ENCODE peak calls at places on chromosomes 6 and 20, in ten cellular contexts. One of them, this sample, is unnamed.

GRCh38 chr6:127484207-127484858 is 25.1 kb upstream of the KIAA0408 start:
- DNase-seq in CD8-positive, alpha-beta T cell: no peak
- DNase-seq in neural progenitor cell: no peak
- DNase-seq in lower lobe of right lung: no peak
- DNase-seq in pancreas: no peak
- DNase-seq in endodermal cell: no peak
- DNase-seq in PC-3: peak; percentile 75
- DNase-seq in K562: no peak
- DNase-seq in Peyer's patch: no peak
- DNase-seq in heart left ventricle: no peak
- DNase-seq in this sample: peak; percentile 36

GRCh38 chr20:43124261-43124660 is 65.4 kb downstream of the PTPRT start:
- DNase-seq in PC-3: no peak
- DNase-seq in endodermal cell: no peak
- DNase-seq in heart left ventricle: no peak
- DNase-seq in lower lobe of right lung: no peak
- DNase-seq in neural progenitor cell: no peak
- DNase-seq in CD8-positive, alpha-beta T cell: no peak
- DNase-seq in Peyer's patch: no peak
- DNase-seq in K562: no peak
- DNase-seq in pancreas: no peak
- DNase-seq in this sample: no peak

GRCh38 chr6:37485259-37485658 is 14.4 kb downstream of the CCDC167 start:
- DNase-seq in neural progenitor cell: peak; percentile 51
- DNase-seq in lower lobe of right lung: no peak
- DNase-seq in heart left ventricle: no peak
- DNase-seq in Peyer's patch: no peak
- DNase-seq in PC-3: no peak
- DNase-seq in pancreas: no peak
- DNase-seq in K562: peak; percentile 64
- DNase-seq in CD8-positive, alpha-beta T cell: no peak
- DNase-seq in endodermal cell: peak; percentile 75
- DNase-seq in this sample: no peak

GRCh38 chr6:38212579-38212978 is 393.1 kb downstream of the ZFAND3 start:
- DNase-seq in pancreas: no peak
- DNase-seq in PC-3: no peak
- DNase-seq in neural progenitor cell: peak; percentile 47
- DNase-seq in endodermal cell: peak; percentile 57
- DNase-seq in K562: no peak
- DNase-seq in lower lobe of right lung: no peak
- DNase-seq in heart left ventricle: no peak
- DNase-seq in Peyer's patch: no peak
- DNase-seq in CD8-positive, alpha-beta T cell: no peak
- DNase-seq in this sample: no peak

GRCh38 chr6:134247271-134247833 is 70.6 kb downstream of the SGK1 start:
- DNase-seq in endodermal cell: no peak
- DNase-seq in PC-3: no peak
- DNase-seq in heart left ventricle: no peak
- DNase-seq in lower lobe of right lung: no peak
- DNase-seq in K562: no peak
- DNase-seq in CD8-positive, alpha-beta T cell: peak; percentile 66
- DNase-seq in pancreas: no peak
- DNase-seq in neural progenitor cell: no peak
- DNase-seq in Peyer's patch: no peak
- DNase-seq in this sample: peak; percentile 94

GRCh38 chr6:28353981-28354676 is 4.4 kb downstream of the ZKSCAN3 start:
- DNase-seq in K562: peak; percentile 47
- DNase-seq in PC-3: peak; percentile 95
- DNase-seq in pancreas: peak; percentile 81
- DNase-seq in heart left ventricle: peak; percentile 67
- DNase-seq in Peyer's patch: peak; percentile 46
- DNase-seq in lower lobe of right lung: peak; percentile 77
- DNase-seq in neural progenitor cell: no peak
- DNase-seq in endodermal cell: no peak
- DNase-seq in CD8-positive, alpha-beta T cell: no peak
- DNase-seq in this sample: no peak

GRCh38 chr6:30100585-30101422 is 12.1 kb downstream of the TRIM31 start:
- DNase-seq in pancreas: peak; percentile 72
- DNase-seq in heart left ventricle: peak; percentile 70
- DNase-seq in PC-3: peak; percentile 75
- DNase-seq in CD8-positive, alpha-beta T cell: peak; percentile 20
- DNase-seq in neural progenitor cell: peak; percentile 54
- DNase-seq in Peyer's patch: peak; percentile 88
- DNase-seq in K562: peak; percentile 57
- DNase-seq in lower lobe of right lung: peak; percentile 75
- DNase-seq in endodermal cell: peak; percentile 77
- DNase-seq in this sample: peak; percentile 10

GRCh38 chr20:21234816-21235215 is 68.3 kb upstream of the XRN2 start:
- DNase-seq in neural progenitor cell: peak; percentile 74
- DNase-seq in PC-3: no peak
- DNase-seq in Peyer's patch: no peak
- DNase-seq in pancreas: no peak
- DNase-seq in endodermal cell: no peak
- DNase-seq in CD8-positive, alpha-beta T cell: no peak
- DNase-seq in K562: no peak
- DNase-seq in lower lobe of right lung: no peak
- DNase-seq in heart left ventricle: no peak
- DNase-seq in this sample: no peak

GRCh38 chr6:62803094-62803493 is 408.2 kb upstream of the FKBP1C start:
- DNase-seq in CD8-positive, alpha-beta T cell: no peak
- DNase-seq in heart left ventricle: no peak
- DNase-seq in neural progenitor cell: no peak
- DNase-seq in lower lobe of right lung: no peak
- DNase-seq in pancreas: no peak
- DNase-seq in PC-3: no peak
- DNase-seq in endodermal cell: peak; percentile 87
- DNase-seq in Peyer's patch: no peak
- DNase-seq in K562: no peak
- DNase-seq in this sample: no peak

GRCh38 chr6:135577059-135577538 is 79.6 kb upstream of the AHI1 start:
- DNase-seq in K562: no peak
- DNase-seq in pancreas: no peak
- DNase-seq in Peyer's patch: no peak
- DNase-seq in lower lobe of right lung: no peak
- DNase-seq in PC-3: no peak
- DNase-seq in CD8-positive, alpha-beta T cell: no peak
- DNase-seq in heart left ventricle: no peak
- DNase-seq in endodermal cell: no peak
- DNase-seq in neural progenitor cell: peak; percentile 12
- DNase-seq in this sample: no peak

GRCh38 chr20:62752671-62753501 is 43.4 kb upstream of the MRGBP start:
- DNase-seq in K562: no peak
- DNase-seq in heart left ventricle: peak; percentile 46
- DNase-seq in neural progenitor cell: no peak
- DNase-seq in Peyer's patch: no peak
- DNase-seq in PC-3: no peak
- DNase-seq in CD8-positive, alpha-beta T cell: no peak
- DNase-seq in lower lobe of right lung: peak; percentile 38
- DNase-seq in endodermal cell: no peak
- DNase-seq in pancreas: peak; percentile 17
- DNase-seq in this sample: no peak

GRCh38 chr20:62755817-62756724 is 40.2 kb upstream of the MRGBP start:
- DNase-seq in pancreas: peak; percentile 29
- DNase-seq in heart left ventricle: peak; percentile 41
- DNase-seq in neural progenitor cell: no peak
- DNase-seq in K562: no peak
- DNase-seq in Peyer's patch: no peak
- DNase-seq in lower lobe of right lung: peak; percentile 26
- DNase-seq in PC-3: no peak
- DNase-seq in CD8-positive, alpha-beta T cell: no peak
- DNase-seq in endodermal cell: no peak
- DNase-seq in this sample: no peak

GRCh38 chr6:5681480-5681879 is 325.2 kb downstream of the NRN1 start:
- DNase-seq in PC-3: no peak
- DNase-seq in endodermal cell: no peak
- DNase-seq in Peyer's patch: no peak
- DNase-seq in CD8-positive, alpha-beta T cell: no peak
- DNase-seq in K562: no peak
- DNase-seq in lower lobe of right lung: no peak
- DNase-seq in neural progenitor cell: no peak
- DNase-seq in pancreas: no peak
- DNase-seq in heart left ventricle: no peak
- DNase-seq in this sample: no peak

DNA sequence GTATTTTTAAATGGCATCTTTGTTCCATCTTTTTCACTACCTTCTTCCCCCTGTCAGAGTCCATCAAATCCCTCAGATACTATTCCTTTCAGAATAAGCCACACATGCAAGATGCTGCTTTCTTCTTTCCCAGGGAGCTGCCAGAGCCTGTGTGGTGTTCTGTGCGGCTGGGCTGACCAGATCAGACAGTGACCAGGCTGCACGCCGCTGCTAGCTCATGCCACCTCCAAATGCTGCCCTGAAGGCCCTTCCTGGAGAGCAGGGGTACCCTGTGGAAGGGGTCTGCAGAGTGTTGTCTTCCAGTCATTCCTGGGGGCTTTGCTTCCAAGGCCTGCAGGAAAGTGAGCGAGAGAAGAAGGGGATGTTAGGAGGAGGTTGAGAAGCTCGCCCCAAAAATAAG is 179.1 kb upstream of the SUPT3H start:
- DNase-seq in endodermal cell: no peak
- DNase-seq in lower lobe of right lung: no peak
- DNase-seq in PC-3: no peak
- DNase-seq in Peyer's patch: no peak
- DNase-seq in heart left ventricle: no peak
- DNase-seq in CD8-positive, alpha-beta T cell: no peak
- DNase-seq in neural progenitor cell: no peak
- DNase-seq in pancreas: no peak
- DNase-seq in K562: no peak
- DNase-seq in this sample: no peak
- H3K4me1 ChIP-seq in endodermal cell: no peaks in the 10 kb centered on the region
- H3K4me1 ChIP-seq in lower lobe of right lung: peaks cover 3% of the 10 kb centered on the region
- H3K4me1 ChIP-seq in PC-3: peaks cover 28% of the 10 kb centered on the region
- H3K4me1 ChIP-seq in Peyer's patch: no peaks in the 10 kb centered on the region
- H3K4me1 ChIP-seq in heart left ventricle: no peaks in the 10 kb centered on the region
- H3K4me1 ChIP-seq in CD8-positive, alpha-beta T cell: no peaks in the 10 kb centered on the region
- H3K4me1 ChIP-seq in neural progenitor cell: peaks cover 8% of the 10 kb centered on the region
- H3K4me1 ChIP-seq in pancreas: no peaks in the 10 kb centered on the region
- H3K4me1 ChIP-seq in K562: no peaks in the 10 kb centered on the region
- H3K4me1 ChIP-seq in this sample: no peaks in the 10 kb centered on the region

GRCh38 chr6:6753301-6753700 is 164.8 kb downstream of the LY86 start:
- DNase-seq in lower lobe of right lung: no peak
- DNase-seq in K562: no peak
- DNase-seq in neural progenitor cell: no peak
- DNase-seq in CD8-positive, alpha-beta T cell: no peak
- DNase-seq in PC-3: no peak
- DNase-seq in endodermal cell: no peak
- DNase-seq in Peyer's patch: no peak
- DNase-seq in heart left ventricle: no peak
- DNase-seq in pancreas: no peak
- DNase-seq in this sample: no peak
- H3K4me1 ChIP-seq in lower lobe of right lung: peaks cover 44% of the 10 kb centered on the region
- H3K4me1 ChIP-seq in K562: peaks cover 26% of the 10 kb centered on the region
- H3K4me1 ChIP-seq in neural progenitor cell: peaks cover 32% of the 10 kb centered on the region
- H3K4me1 ChIP-seq in CD8-positive, alpha-beta T cell: peaks cover 7% of the 10 kb centered on the region
- H3K4me1 ChIP-seq in PC-3: peaks cover 29% of the 10 kb centered on the region
- H3K4me1 ChIP-seq in endodermal cell: peaks cover 11% of the 10 kb centered on the region
- H3K4me1 ChIP-seq in Peyer's patch: peaks cover 31% of the 10 kb centered on the region
- H3K4me1 ChIP-seq in heart left ventricle: peaks cover 7% of the 10 kb centered on the region
- H3K4me1 ChIP-seq in pancreas: peaks cover 2% of the 10 kb centered on the region
- H3K4me1 ChIP-seq in this sample: no peaks in the 10 kb centered on the region

GRCh38 chr6:158521759-158522158 is 38.1 kb upstream of the TMEM181 start:
- DNase-seq in endodermal cell: peak; percentile 7
- DNase-seq in K562: no peak
- DNase-seq in heart left ventricle: no peak
- DNase-seq in lower lobe of right lung: peak; percentile 66
- DNase-seq in CD8-positive, alpha-beta T cell: no peak
- DNase-seq in Peyer's patch: no peak
- DNase-seq in PC-3: no peak
- DNase-seq in neural progenitor cell: no peak
- DNase-seq in pancreas: no peak
- DNase-seq in this sample: no peak
- H3K4me1 ChIP-seq in endodermal cell: no peaks in the 10 kb centered on the region
- H3K4me1 ChIP-seq in K562: peaks cover 3% of the 10 kb centered on the region
- H3K4me1 ChIP-seq in heart left ventricle: no peaks in the 10 kb centered on the region
- H3K4me1 ChIP-seq in lower lobe of right lung: peaks cover 17% of the 10 kb centered on the region
- H3K4me1 ChIP-seq in CD8-positive, alpha-beta T cell: peaks cover 7% of the 10 kb centered on the region
- H3K4me1 ChIP-seq in Peyer's patch: peaks cover 13% of the 10 kb centered on the region
- H3K4me1 ChIP-seq in PC-3: peaks cover 6% of the 10 kb centered on the region
- H3K4me1 ChIP-seq in neural progenitor cell: peaks cover 12% of the 10 kb centered on the region
- H3K4me1 ChIP-seq in pancreas: no peaks in the 10 kb centered on the region
- H3K4me1 ChIP-seq in this sample: peaks cover 12% of the 10 kb centered on the region

GRCh38 chr6:138978229-138978628 is 9.8 kb downstream of the REPS1 start:
- DNase-seq in Peyer's patch: no peak
- DNase-seq in neural progenitor cell: no peak
- DNase-seq in pancreas: no peak
- DNase-seq in lower lobe of right lung: no peak
- DNase-seq in endodermal cell: no peak
- DNase-seq in CD8-positive, alpha-beta T cell: no peak
- DNase-seq in PC-3: no peak
- DNase-seq in K562: no peak
- DNase-seq in heart left ventricle: no peak
- DNase-seq in this sample: no peak
- H3K4me1 ChIP-seq in Peyer's patch: peaks cover 11% of the 10 kb centered on the region
- H3K4me1 ChIP-seq in neural progenitor cell: peaks cover 56% of the 10 kb centered on the region
- H3K4me1 ChIP-seq in pancreas: peaks cover 5% of the 10 kb centered on the region
- H3K4me1 ChIP-seq in lower lobe of right lung: peaks cover 40% of the 10 kb centered on the region
- H3K4me1 ChIP-seq in endodermal cell: no peaks in the 10 kb centered on the region
- H3K4me1 ChIP-seq in CD8-positive, alpha-beta T cell: peaks cover 18% of the 10 kb centered on the region
- H3K4me1 ChIP-seq in PC-3: peaks cover 19% of the 10 kb centered on the region
- H3K4me1 ChIP-seq in K562: no peaks in the 10 kb centered on the region
- H3K4me1 ChIP-seq in heart left ventricle: peaks cover 6% of the 10 kb centered on the region
- H3K4me1 ChIP-seq in this sample: peaks cover 11% of the 10 kb centered on the region

DNA sequence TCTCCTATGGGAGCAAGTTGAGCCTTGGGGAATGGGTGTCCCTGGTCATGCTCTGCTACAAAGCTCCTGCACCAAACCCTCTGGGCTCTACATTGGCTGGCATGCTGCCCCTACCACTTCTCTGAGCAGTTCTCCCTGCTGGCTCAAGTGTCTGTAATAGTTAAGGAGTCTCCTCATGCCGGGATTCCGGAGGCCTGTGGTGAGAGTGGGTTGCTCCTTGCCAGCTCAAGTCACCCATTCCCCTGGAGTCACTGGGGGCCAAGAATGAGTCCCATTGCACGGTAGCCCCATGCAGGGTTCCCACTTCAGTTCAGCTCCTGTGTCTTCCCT is 173.9 kb downstream of the PRDM13 start:
- DNase-seq in pancreas: no peak
- DNase-seq in lower lobe of right lung: peak; percentile 60
- DNase-seq in Peyer's patch: no peak
- DNase-seq in K562: no peak
- DNase-seq in endodermal cell: no peak
- DNase-seq in neural progenitor cell: no peak
- DNase-seq in heart left ventricle: no peak
- DNase-seq in PC-3: no peak
- DNase-seq in CD8-positive, alpha-beta T cell: no peak
- DNase-seq in this sample: no peak
- H3K4me1 ChIP-seq in pancreas: no peaks in the 10 kb centered on the region
- H3K4me1 ChIP-seq in lower lobe of right lung: no peaks in the 10 kb centered on the region
- H3K4me1 ChIP-seq in Peyer's patch: no peaks in the 10 kb centered on the region
- H3K4me1 ChIP-seq in K562: no peaks in the 10 kb centered on the region
- H3K4me1 ChIP-seq in endodermal cell: no peaks in the 10 kb centered on the region
- H3K4me1 ChIP-seq in neural progenitor cell: no peaks in the 10 kb centered on the region
- H3K4me1 ChIP-seq in heart left ventricle: no peaks in the 10 kb centered on the region
- H3K4me1 ChIP-seq in PC-3: no peaks in the 10 kb centered on the region
- H3K4me1 ChIP-seq in CD8-positive, alpha-beta T cell: no peaks in the 10 kb centered on the region
- H3K4me1 ChIP-seq in this sample: no peaks in the 10 kb centered on the region

DNA sequence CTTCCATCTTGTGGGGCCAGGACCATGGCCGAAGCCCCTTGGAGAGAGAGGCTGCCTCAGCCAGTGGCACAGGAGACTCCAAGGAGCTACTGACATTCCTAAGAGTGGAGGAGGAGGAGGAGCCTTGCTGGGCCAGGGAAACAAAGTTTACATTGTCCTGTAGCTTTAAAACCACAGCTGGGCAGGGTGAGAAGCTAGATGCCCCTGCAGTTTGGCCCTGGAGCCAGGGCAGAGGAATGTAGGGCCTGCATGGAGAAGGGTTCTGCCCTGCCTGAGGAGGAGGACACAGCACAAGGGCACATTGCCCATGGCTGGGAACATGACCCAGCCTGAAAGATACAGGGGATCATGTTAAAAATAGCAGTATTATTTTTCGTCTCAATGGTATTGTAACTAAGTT is 37.4 kb downstream of the PLCG1 start:
- DNase-seq in endodermal cell: peak; percentile 42
- DNase-seq in pancreas: no peak
- DNase-seq in K562: no peak
- DNase-seq in neural progenitor cell: peak; percentile 34
- DNase-seq in PC-3: no peak
- DNase-seq in lower lobe of right lung: no peak
- DNase-seq in heart left ventricle: no peak
- DNase-seq in Peyer's patch: peak; percentile 31
- DNase-seq in CD8-positive, alpha-beta T cell: no peak
- DNase-seq in this sample: no peak
- H3K4me1 ChIP-seq in endodermal cell: peaks cover 15% of the 10 kb centered on the region
- H3K4me1 ChIP-seq in pancreas: peaks cover 5% of the 10 kb centered on the region
- H3K4me1 ChIP-seq in K562: no peaks in the 10 kb centered on the region
- H3K4me1 ChIP-seq in neural progenitor cell: peaks cover 40% of the 10 kb centered on the region
- H3K4me1 ChIP-seq in PC-3: peaks cover 13% of the 10 kb centered on the region
- H3K4me1 ChIP-seq in lower lobe of right lung: peaks cover 46% of the 10 kb centered on the region
- H3K4me1 ChIP-seq in heart left ventricle: peaks cover 47% of the 10 kb centered on the region
- H3K4me1 ChIP-seq in Peyer's patch: no peaks in the 10 kb centered on the region
- H3K4me1 ChIP-seq in CD8-positive, alpha-beta T cell: peaks cover 15% of the 10 kb centered on the region
- H3K4me1 ChIP-seq in this sample: no peaks in the 10 kb centered on the region